ENCODE peak calls at places on chromosomes 1 and 21, in six cellular contexts. O is IMR-90, Y is K562, I is A549, L is HepG2, K is GM12878. P is an unnamed sample.

GRCh38 chr1:208731976-208732821 is 488.0 kb upstream of the PLXNA2 start:
- DNase-seq in O (no peak), Y (no peak), I (no peak), L (no peak), K (peak), P (no peak)

GRCh38 chr1:76832521-76832920 is 34.8 kb upstream of the ST6GALNAC5 start:
- DNase-seq in O (no peak), Y (no peak), I (no peak), L (no peak), K (no peak), P (no peak)

GRCh38 chr1:115063238-115063901 is 25.9 kb downstream of the TSPAN2 start:
- DNase-seq in O (no peak), Y (no peak), I (no peak), L (no peak), K (no peak), P (no peak)

GRCh38 chr1:203644661-203645510 is 18.3 kb downstream of the ATP2B4 start:
- DNase-seq in O (peak), Y (no peak), I (no peak), L (no peak), K (no peak), P (no peak)

GRCh38 chr1:119448112-119448511 is 33.2 kb downstream of the HSD3B2 start:
- DNase-seq in O (no peak), Y (no peak), I (no peak), L (no peak), K (no peak), P (no peak)

GRCh38 chr1:159896086-159896930 is 3.7 kb downstream of the CFAP45 start:
- DNase-seq in O (no peak), Y (no peak), I (no peak), L (no peak), K (no peak), P (no peak)

GRCh38 chr1:14626869-14627607 is 28.6 kb downstream of the KAZN start:
- DNase-seq in O (peak), Y (peak), I (no peak), L (no peak), K (no peak), P (peak)

GRCh38 chr1:93080424-93080823 is 1.3 kb downstream of the MTF2 start:
- DNase-seq in O (peak), Y (peak), I (peak), L (peak), K (peak), P (peak)

GRCh38 chr1:114320586-114320985 is 166.9 kb upstream of the SYT6 start:
- DNase-seq in O (peak), Y (no peak), I (no peak), L (no peak), K (no peak), P (no peak)

DNA sequence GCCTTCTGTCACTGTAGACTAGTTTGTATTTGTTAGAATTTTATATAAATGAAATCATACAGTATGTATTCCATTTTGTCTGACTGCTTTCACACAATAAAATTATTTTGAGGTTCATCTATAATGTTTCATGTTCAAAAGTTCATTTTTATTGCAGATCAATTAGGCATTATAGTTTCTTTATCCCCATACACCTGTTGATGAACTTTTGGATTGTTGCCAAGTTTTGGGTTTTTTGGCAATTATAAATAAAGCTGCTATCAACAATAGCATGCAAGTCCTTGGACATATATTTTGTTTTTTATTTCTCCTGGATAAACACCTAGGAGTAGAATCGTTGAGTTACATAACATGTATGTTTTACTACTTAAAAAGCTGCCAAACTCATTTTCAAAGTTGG is 47.1 kb upstream of the FAM3B start:
- DNase-seq in O (no peak), Y (no peak), I (no peak), L (no peak), K (no peak), P (no peak)
- TF ChIP-seq BHLHE40 in O (no peak), Y (no peak), I (no peak), L (no peak), K (no peak), P (no peak)

GRCh38 chr21:35051287-35051818 is 2.3 kb upstream of the RUNX1 start:
- DNase-seq in O (peak), Y (peak), I (peak), L (peak), K (no peak), P (peak)

GRCh38 chr21:35050348-35051286 is 1.5 kb upstream of the RUNX1 start:
- DNase-seq in O (peak), Y (peak), I (no peak), L (no peak), K (no peak), P (no peak)

GRCh38 chr21:35048183-35048601 is 910 bp downstream of the RUNX1 start:
- DNase-seq in O (no peak), Y (no peak), I (peak), L (no peak), K (no peak), P (no peak)

GRCh38 chr21:35046880-35047229 is 2.2 kb downstream of the RUNX1 start:
- DNase-seq in O (no peak), Y (no peak), I (no peak), L (peak), K (no peak), P (no peak)

GRCh38 chr21:35048706-35049617 is at the start of gene RUNX1:
- DNase-seq in O (peak), Y (peak), I (no peak), L (no peak), K (peak), P (no peak)
- TF ChIP-seq BHLHE40 in O (no peak), Y (no peak), I (no peak), L (no peak), K (peak), P (no peak)

DNA sequence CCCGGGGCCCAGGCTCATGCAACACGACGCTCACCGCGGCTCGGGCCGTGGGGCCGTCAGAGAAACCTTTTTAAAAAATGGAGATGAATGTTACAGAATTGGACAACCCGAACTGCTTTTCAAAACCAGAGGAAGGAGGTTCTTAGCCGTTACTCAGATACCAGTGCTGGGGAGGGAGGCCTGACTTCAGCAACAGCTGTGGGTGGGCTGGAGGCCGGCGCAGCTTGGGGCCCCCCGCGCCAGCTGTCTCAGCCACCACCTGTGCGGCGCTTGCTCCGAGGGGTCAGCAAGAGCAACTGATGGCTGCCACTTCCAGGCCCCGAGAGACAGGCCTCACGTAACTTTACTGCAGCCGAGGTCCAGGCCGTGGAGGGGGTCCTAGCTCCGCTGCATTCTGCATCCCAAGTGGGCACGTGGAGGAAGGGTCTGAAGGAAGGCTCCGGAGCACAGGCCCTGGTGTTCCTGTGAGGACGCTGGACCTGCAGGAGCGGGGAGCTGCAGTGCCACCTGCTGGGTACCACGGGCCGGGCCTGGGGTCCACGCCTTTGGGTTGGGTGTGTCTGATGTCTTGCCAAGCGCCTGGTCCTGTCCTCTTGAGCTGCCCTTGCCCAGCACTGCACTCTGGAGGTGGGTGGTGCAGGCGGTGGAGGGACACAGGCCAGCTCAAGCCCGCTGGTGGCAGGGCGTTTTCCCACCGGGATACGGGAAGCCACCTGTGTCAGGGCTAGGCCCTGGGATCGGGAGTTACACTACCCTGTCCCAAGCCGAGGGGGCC is 9.8 kb downstream of the THAP3 start:
- DNase-seq in O (peak), Y (peak), I (peak), L (peak), K (no peak), P (peak)
- TF ChIP-seq BHLHE40 in O (no peak), Y (no peak), I (no peak), L (no peak), K (no peak), P (no peak)

GRCh38 chr1:228795578-228795977 is 60.3 kb downstream of the RHOU start:
- DNase-seq in O (no peak), Y (no peak), I (no peak), L (no peak), K (no peak), P (no peak)

GRCh38 chr1:228801068-228801467 is 65.8 kb downstream of the RHOU start:
- DNase-seq in O (no peak), Y (no peak), I (no peak), L (peak), K (no peak), P (no peak)

GRCh38 chr1:228799929-228800328 is 64.7 kb downstream of the RHOU start:
- DNase-seq in O (no peak), Y (no peak), I (no peak), L (no peak), K (no peak), P (no peak)

GRCh38 chr1:228798047-228798446 is 62.8 kb downstream of the RHOU start:
- DNase-seq in O (no peak), Y (no peak), I (no peak), L (no peak), K (no peak), P (no peak)

GRCh38 chr1:228798548-228798947 is 63.3 kb downstream of the RHOU start:
- DNase-seq in O (no peak), Y (no peak), I (no peak), L (no peak), K (no peak), P (no peak)
- TF ChIP-seq BHLHE40 in O (no peak), Y (no peak), I (no peak), L (no peak), K (no peak), P (no peak)

GRCh38 chr1:168755800-168756418 is 26.9 kb upstream of the DPT start:
- DNase-seq in O (no peak), Y (no peak), I (no peak), L (no peak), K (no peak), P (no peak)

GRCh38 chr1:168760241-168760640 is 31.2 kb upstream of the DPT start:
- DNase-seq in O (no peak), Y (no peak), I (no peak), L (no peak), K (no peak), P (no peak)

GRCh38 chr1:168759077-168759476 is 30.1 kb upstream of the DPT start:
- DNase-seq in O (no peak), Y (no peak), I (no peak), L (no peak), K (no peak), P (no peak)

GRCh38 chr1:168760781-168761180 is 31.8 kb upstream of the DPT start:
- DNase-seq in O (no peak), Y (no peak), I (no peak), L (no peak), K (no peak), P (no peak)

DNA sequence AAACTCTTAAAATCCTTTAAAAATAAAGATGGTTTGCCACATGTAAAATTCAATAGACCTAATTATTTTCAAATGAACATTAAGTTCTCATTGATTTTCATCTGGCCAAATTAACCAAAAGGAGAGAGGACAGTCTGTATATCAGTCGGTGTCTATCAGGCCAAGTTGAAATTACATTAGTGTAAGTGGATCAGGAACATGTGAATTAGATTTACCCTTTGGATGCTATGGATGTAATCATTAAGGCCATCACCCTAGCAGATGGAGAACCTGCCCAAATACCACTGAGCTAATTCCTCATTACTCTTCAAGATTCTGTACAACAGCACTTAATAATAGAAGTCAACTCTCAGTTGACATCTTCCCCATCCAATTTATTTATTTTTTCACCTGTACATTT is 29.5 kb upstream of the DPT start:
- DNase-seq in O (no peak), Y (no peak), I (no peak), L (no peak), K (no peak), P (no peak)
- TF ChIP-seq BHLHE40 in O (no peak), Y (no peak), I (no peak), L (no peak), K (no peak), P (no peak)

DNA sequence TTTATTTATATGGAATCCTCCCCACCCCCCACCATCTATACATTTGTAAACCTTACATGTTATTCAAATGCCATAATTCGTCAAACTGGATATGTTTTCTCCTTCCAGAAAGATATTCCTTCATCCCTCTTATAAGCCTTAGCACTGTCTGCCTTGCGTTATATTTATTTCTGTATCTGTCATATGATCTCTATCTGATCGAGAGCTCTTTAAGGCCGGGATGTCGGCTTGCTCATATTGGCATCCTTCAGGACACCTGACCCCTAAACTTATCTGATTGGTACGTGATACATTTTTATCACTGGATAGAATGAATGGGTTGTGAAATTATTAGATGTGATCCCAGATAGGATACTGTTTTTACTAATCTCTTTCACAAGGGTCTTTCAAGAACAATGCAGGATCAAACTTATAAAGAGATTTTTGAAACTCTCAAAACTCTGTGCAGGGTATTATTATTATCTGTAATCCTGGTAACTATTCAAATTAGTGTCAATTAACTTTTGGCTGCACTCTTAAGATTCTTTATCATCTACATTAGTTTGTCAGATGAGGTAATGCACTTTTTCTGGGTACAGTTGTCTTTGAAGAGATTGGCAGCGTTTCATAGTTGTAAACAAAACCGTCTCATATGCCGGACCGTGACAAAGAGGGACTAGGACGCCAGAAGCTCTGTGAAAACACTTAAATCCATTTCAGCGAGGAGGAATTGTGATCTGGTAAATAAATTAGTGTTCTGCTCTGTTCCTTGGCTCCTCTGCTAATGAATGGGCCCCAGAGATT is 152.0 kb downstream of the KIF26B start:
- DNase-seq in O (no peak), Y (no peak), I (no peak), L (no peak), K (no peak), P (no peak)
- TF ChIP-seq BHLHE40 in O (no peak), Y (no peak), I (no peak), L (no peak), K (no peak), P (no peak)

GRCh38 chr21:45429221-45430164 is 24.5 kb downstream of the COL18A1 start:
- DNase-seq in O (no peak), Y (no peak), I (no peak), L (no peak), K (no peak), P (no peak)
- TF ChIP-seq BHLHE40 in O (no peak), Y (no peak), I (no peak), L (no peak), K (no peak), P (no peak)

GRCh38 chr21:44870748-44871495 is 2.6 kb downstream of the PTTG1IP start:
- DNase-seq in O (no peak), Y (no peak), I (no peak), L (peak), K (no peak), P (no peak)
- TF ChIP-seq BHLHE40 in O (no peak), Y (no peak), I (no peak), L (no peak), K (no peak), P (no peak)

GRCh38 chr21:41254090-41254700 is 62.4 kb upstream of the FAM3B start:
- DNase-seq in O (peak), Y (no peak), I (no peak), L (no peak), K (no peak), P (no peak)

GRCh38 chr21:41255190-41255589 is 61.4 kb upstream of the FAM3B start:
- DNase-seq in O (no peak), Y (no peak), I (no peak), L (no peak), K (no peak), P (no peak)

GRCh38 chr21:41260428-41260827 is 56.2 kb upstream of the FAM3B start:
- DNase-seq in O (no peak), Y (no peak), I (no peak), L (no peak), K (no peak), P (no peak)

GRCh38 chr21:41256771-41257702 is 59.6 kb upstream of the FAM3B start:
- DNase-seq in O (no peak), Y (no peak), I (no peak), L (no peak), K (no peak), P (no peak)

GRCh38 chr21:41258617-41259016 is 58.0 kb upstream of the FAM3B start:
- DNase-seq in O (peak), Y (no peak), I (no peak), L (no peak), K (no peak), P (no peak)
- TF ChIP-seq BHLHE40 in O (no peak), Y (no peak), I (no peak), L (no peak), K (no peak), P (no peak)

GRCh38 chr1:185074307-185074706 is 28.9 kb downstream of the RNF2 start:
- DNase-seq in O (peak), Y (no peak), I (no peak), L (no peak), K (no peak), P (no peak)
- TF ChIP-seq BHLHE40 in O (no peak), Y (no peak), I (no peak), L (no peak), K (no peak), P (no peak)

P was measured in HEK293T.